ENCODE peak calls at places on chromosome 18, in four cellular contexts. One of them, this sample, is unnamed.

GRCh38 chr18:48727685-48728084 is 188.9 kb downstream of the CTIF start:
- DNase-seq in ACHN: no peak
- DNase-seq in activated T-helper 2 cell treated with anti-CD3 and anti-CD28 coated beads, Interferon-gamma antibody, Interleukin-2, Interleukin-4, amounts not matched to agents 10 μg/mL and 5 μg/mL and 100 μg/mL, durations not matched to agents 14 hours and 24 hours and 36 hours: no peak
- DNase-seq in iPS DF 6.9: no peak
- DNase-seq in this sample: no peak

GRCh38 chr18:44727291-44727690 is 46.6 kb downstream of the SETBP1 start:
- DNase-seq in ACHN: no peak
- DNase-seq in activated T-helper 2 cell treated with anti-CD3 and anti-CD28 coated beads, Interferon-gamma antibody, Interleukin-2, Interleukin-4, amounts not matched to agents 10 μg/mL and 5 μg/mL and 100 μg/mL, durations not matched to agents 14 hours and 24 hours and 36 hours: no peak
- DNase-seq in iPS DF 6.9: no peak
- DNase-seq in this sample: no peak

GRCh38 chr18:34115409-34116081 is 109.2 kb downstream of the NOL4 start:
- DNase-seq in ACHN: no peak
- DNase-seq in activated T-helper 2 cell treated with anti-CD3 and anti-CD28 coated beads, Interferon-gamma antibody, Interleukin-2, Interleukin-4, amounts not matched to agents 10 μg/mL and 5 μg/mL and 100 μg/mL, durations not matched to agents 14 hours and 24 hours and 36 hours: no peak
- DNase-seq in iPS DF 6.9: no peak
- DNase-seq in this sample: no peak

GRCh38 chr18:22681912-22682311 is 251.2 kb upstream of the RBBP8 start:
- DNase-seq in ACHN: peak
- DNase-seq in activated T-helper 2 cell treated with anti-CD3 and anti-CD28 coated beads, Interferon-gamma antibody, Interleukin-2, Interleukin-4, amounts not matched to agents 10 μg/mL and 5 μg/mL and 100 μg/mL, durations not matched to agents 14 hours and 24 hours and 36 hours: no peak
- DNase-seq in iPS DF 6.9: no peak
- DNase-seq in this sample: no peak

GRCh38 chr18:79496978-79497637 is 101.4 kb downstream of the NFATC1 start:
- DNase-seq in ACHN: no peak
- DNase-seq in activated T-helper 2 cell treated with anti-CD3 and anti-CD28 coated beads, Interferon-gamma antibody, Interleukin-2, Interleukin-4, amounts not matched to agents 10 μg/mL and 5 μg/mL and 100 μg/mL, durations not matched to agents 14 hours and 24 hours and 36 hours: no peak
- DNase-seq in iPS DF 6.9: no peak
- DNase-seq in this sample: peak

GRCh38 chr18:76657911-76658475 is 163.0 kb upstream of the ZNF516 start:
- DNase-seq in ACHN: no peak
- DNase-seq in activated T-helper 2 cell treated with anti-CD3 and anti-CD28 coated beads, Interferon-gamma antibody, Interleukin-2, Interleukin-4, amounts not matched to agents 10 μg/mL and 5 μg/mL and 100 μg/mL, durations not matched to agents 14 hours and 24 hours and 36 hours: no peak
- DNase-seq in iPS DF 6.9: no peak
- DNase-seq in this sample: no peak

GRCh38 chr18:28366667-28367066 is 189.7 kb upstream of the CDH2 start:
- DNase-seq in ACHN: no peak
- DNase-seq in activated T-helper 2 cell treated with anti-CD3 and anti-CD28 coated beads, Interferon-gamma antibody, Interleukin-2, Interleukin-4, amounts not matched to agents 10 μg/mL and 5 μg/mL and 100 μg/mL, durations not matched to agents 14 hours and 24 hours and 36 hours: no peak
- DNase-seq in iPS DF 6.9: no peak
- DNase-seq in this sample: no peak

GRCh38 chr18:36901277-36901701 is 72.4 kb downstream of the KIAA1328 start:
- DNase-seq in ACHN: no peak
- DNase-seq in activated T-helper 2 cell treated with anti-CD3 and anti-CD28 coated beads, Interferon-gamma antibody, Interleukin-2, Interleukin-4, amounts not matched to agents 10 μg/mL and 5 μg/mL and 100 μg/mL, durations not matched to agents 14 hours and 24 hours and 36 hours: no peak
- DNase-seq in iPS DF 6.9: no peak
- DNase-seq in this sample: no peak

GRCh38 chr18:59881728-59882685 is 17.8 kb upstream of the PMAIP1 start:
- DNase-seq in ACHN: no peak
- DNase-seq in activated T-helper 2 cell treated with anti-CD3 and anti-CD28 coated beads, Interferon-gamma antibody, Interleukin-2, Interleukin-4, amounts not matched to agents 10 μg/mL and 5 μg/mL and 100 μg/mL, durations not matched to agents 14 hours and 24 hours and 36 hours: no peak
- DNase-seq in iPS DF 6.9: no peak
- DNase-seq in this sample: no peak

GRCh38 chr18:11752116-11752911 is 63.2 kb downstream of the GNAL start:
- DNase-seq in ACHN: peak
- DNase-seq in activated T-helper 2 cell treated with anti-CD3 and anti-CD28 coated beads, Interferon-gamma antibody, Interleukin-2, Interleukin-4, amounts not matched to agents 10 μg/mL and 5 μg/mL and 100 μg/mL, durations not matched to agents 14 hours and 24 hours and 36 hours: no peak
- DNase-seq in iPS DF 6.9: no peak
- DNase-seq in this sample: peak

GRCh38 chr18:8717011-8717770 is 11.8 kb downstream of the MTCL1 start:
- DNase-seq in ACHN: no peak
- DNase-seq in activated T-helper 2 cell treated with anti-CD3 and anti-CD28 coated beads, Interferon-gamma antibody, Interleukin-2, Interleukin-4, amounts not matched to agents 10 μg/mL and 5 μg/mL and 100 μg/mL, durations not matched to agents 14 hours and 24 hours and 36 hours: no peak
- DNase-seq in iPS DF 6.9: no peak
- DNase-seq in this sample: no peak

GRCh38 chr18:49228182-49228581 is 232.3 kb downstream of the DYM start:
- DNase-seq in ACHN: no peak
- DNase-seq in activated T-helper 2 cell treated with anti-CD3 and anti-CD28 coated beads, Interferon-gamma antibody, Interleukin-2, Interleukin-4, amounts not matched to agents 10 μg/mL and 5 μg/mL and 100 μg/mL, durations not matched to agents 14 hours and 24 hours and 36 hours: no peak
- DNase-seq in iPS DF 6.9: no peak
- DNase-seq in this sample: no peak

GRCh38 chr18:8777846-8778245 is 72.5 kb downstream of the MTCL1 start:
- DNase-seq in ACHN: no peak
- DNase-seq in activated T-helper 2 cell treated with anti-CD3 and anti-CD28 coated beads, Interferon-gamma antibody, Interleukin-2, Interleukin-4, amounts not matched to agents 10 μg/mL and 5 μg/mL and 100 μg/mL, durations not matched to agents 14 hours and 24 hours and 36 hours: no peak
- DNase-seq in iPS DF 6.9: no peak
- DNase-seq in this sample: no peak

GRCh38 chr18:7000484-7001096 is 117.0 kb downstream of the LAMA1 start:
- DNase-seq in ACHN: peak
- DNase-seq in activated T-helper 2 cell treated with anti-CD3 and anti-CD28 coated beads, Interferon-gamma antibody, Interleukin-2, Interleukin-4, amounts not matched to agents 10 μg/mL and 5 μg/mL and 100 μg/mL, durations not matched to agents 14 hours and 24 hours and 36 hours: no peak
- DNase-seq in iPS DF 6.9: no peak
- DNase-seq in this sample: no peak

GRCh38 chr18:419542-420175 is 80.8 kb downstream of the COLEC12 start:
- DNase-seq in ACHN: no peak
- DNase-seq in activated T-helper 2 cell treated with anti-CD3 and anti-CD28 coated beads, Interferon-gamma antibody, Interleukin-2, Interleukin-4, amounts not matched to agents 10 μg/mL and 5 μg/mL and 100 μg/mL, durations not matched to agents 14 hours and 24 hours and 36 hours: no peak
- DNase-seq in iPS DF 6.9: no peak
- DNase-seq in this sample: no peak

GRCh38 chr18:75248426-75249191 is 38.0 kb downstream of the TSHZ1 start:
- DNase-seq in ACHN: no peak
- DNase-seq in activated T-helper 2 cell treated with anti-CD3 and anti-CD28 coated beads, Interferon-gamma antibody, Interleukin-2, Interleukin-4, amounts not matched to agents 10 μg/mL and 5 μg/mL and 100 μg/mL, durations not matched to agents 14 hours and 24 hours and 36 hours: no peak
- DNase-seq in iPS DF 6.9: no peak
- DNase-seq in this sample: no peak

GRCh38 chr18:38256366-38256765 is 690.8 kb upstream of the CELF4 start:
- DNase-seq in ACHN: no peak
- DNase-seq in activated T-helper 2 cell treated with anti-CD3 and anti-CD28 coated beads, Interferon-gamma antibody, Interleukin-2, Interleukin-4, amounts not matched to agents 10 μg/mL and 5 μg/mL and 100 μg/mL, durations not matched to agents 14 hours and 24 hours and 36 hours: no peak
- DNase-seq in iPS DF 6.9: no peak
- DNase-seq in this sample: no peak

GRCh38 chr18:65380571-65380970 is 370.2 kb upstream of the CDH7 start:
- DNase-seq in ACHN: no peak
- DNase-seq in activated T-helper 2 cell treated with anti-CD3 and anti-CD28 coated beads, Interferon-gamma antibody, Interleukin-2, Interleukin-4, amounts not matched to agents 10 μg/mL and 5 μg/mL and 100 μg/mL, durations not matched to agents 14 hours and 24 hours and 36 hours: no peak
- DNase-seq in iPS DF 6.9: no peak
- DNase-seq in this sample: no peak

This sample was measured in T1000.